ENCODE peak calls at places on chromosomes 3 and 15, in nine cellular contexts. C is foreskin fibroblast; R is A172; H is NCI-H1092; N is central memory CD4-positive, alpha-beta T cell; E is EL; B is T-helper 9 cell; W is transverse colon; Q is HEK293T. O is an unnamed sample.
A peak's percentile ranks its signal among the peaks of the same experiment; 100 is the strongest.

GRCh38 chr15:40322531-40323238 is 807 bp upstream of the INAFM2 start:
- DNase-seq in C (no peak), R (no peak), H (no peak), N (no peak), E (no peak), B (no peak), W (peak; percentile 16), Q (no peak), O (no peak)

GRCh38 chr3:154148541-154148940 is 27.4 kb downstream of the ARHGEF26 start:
- DNase-seq in C (no peak), R (peak; percentile 43), H (no peak), N (no peak), E (peak; percentile 2), B (no peak), W (no peak), Q (no peak), O (no peak)

GRCh38 chr15:20106026-20106425 is 435.6 kb downstream of the GOLGA6L6 start:
- DNase-seq in C (no peak), R (no peak), H (no peak), N (no peak), E (no peak), B (no peak), W (peak; percentile 6), Q (no peak), O (no peak)

GRCh38 chr15:47806008-47806407 is 88.7 kb downstream of the SEMA6D start:
- DNase-seq in C (no peak), R (no peak), H (no peak), N (no peak), E (no peak), B (no peak), W (no peak), Q (no peak), O (no peak)

GRCh38 chr3:124599147-124599765 is 131.0 kb upstream of the UMPS start:
- DNase-seq in C (no peak), R (no peak), H (no peak), N (no peak), E (no peak), B (no peak), W (no peak), Q (no peak), O (no peak)

GRCh38 chr3:12154151-12154550 is 4.6 kb downstream of the TIMP4 start:
- DNase-seq in C (no peak), R (no peak), H (no peak), N (no peak), E (no peak), B (no peak), W (no peak), Q (no peak), O (no peak)

GRCh38 chr3:19221081-19221480 is 72.8 kb downstream of the KCNH8 start:
- DNase-seq in C (no peak), R (peak; percentile 11), H (no peak), N (no peak), E (no peak), B (no peak), W (no peak), Q (no peak), O (no peak)

GRCh38 chr3:10310578-10310977 is 10.3 kb downstream of the SEC13 start:
- DNase-seq in C (peak; percentile 65), R (no peak), H (no peak), N (no peak), E (peak; percentile 30), B (no peak), W (no peak), Q (no peak), O (no peak)

GRCh38 chr3:73753985-73754384 is 129.2 kb upstream of the PDZRN3 start:
- DNase-seq in C (no peak), R (no peak), H (no peak), N (no peak), E (no peak), B (no peak), W (no peak), Q (no peak), O (no peak)

GRCh38 chr3:134078169-134078821 is 48.6 kb upstream of the SLCO2A1 start:
- DNase-seq in C (peak; percentile 25), R (no peak), H (no peak), N (no peak), E (peak; percentile 70), B (no peak), W (no peak), Q (no peak), O (no peak)

GRCh38 chr3:131591394-131591990 is 88.7 kb upstream of the MRPL3 start:
- DNase-seq in C (peak; percentile 56), R (peak; percentile 4), H (no peak), N (no peak), E (peak; percentile 56), B (no peak), W (no peak), Q (no peak), O (no peak)

GRCh38 chr3:120129718-120130117 is 35.5 kb upstream of the GSK3B start:
- DNase-seq in C (peak; percentile 39), R (no peak), H (no peak), N (no peak), E (peak; percentile 43), B (no peak), W (no peak), Q (no peak), O (no peak)

GRCh38 chr3:134430950-134431445 is 54.8 kb downstream of the ANAPC13 start:
- DNase-seq in C (no peak), R (peak; percentile 67), H (no peak), N (no peak), E (peak; percentile 46), B (no peak), W (no peak), Q (no peak), O (peak; percentile 55)

GRCh38 chr3:126781889-126782491 is 78.0 kb downstream of the CHCHD6 start:
- DNase-seq in C (peak; percentile 72), R (peak; percentile 87), H (no peak), N (no peak), E (peak; percentile 90), B (no peak), W (no peak), Q (no peak), O (no peak)

GRCh38 chr3:15291589-15292541 is 40.5 kb downstream of the SH3BP5 start:
- DNase-seq in C (no peak), R (peak; percentile 75), H (no peak), N (peak; percentile 82), E (no peak), B (peak; percentile 51), W (peak; percentile 52), Q (no peak), O (no peak)